ENCODE peak calls at places on chromosomes 5 and 9, in seven cellular contexts. One of them, this sample, is unnamed.

GRCh38 chr5:80238778-80239679 is 16.8 kb downstream of the SERINC5 start:
- DNase-seq in SW480: no peak
- DNase-seq in AG08395: peak; percentile 62
- DNase-seq in activated T-cell treated with anti-CD3 and anti-CD28 coated beads for 1 hour: no peak
- DNase-seq in mesenchymal stem cell: no peak
- DNase-seq in stimulated activated CD4-positive, alpha-beta T cell treated with anti-CD3 and anti-CD28 coated beads, Interleukin-2, amount 100 ng/mL, for 48 hours: no peak
- DNase-seq in stimulated activated naive B cell treated with anti-CD40 and anti-IgM and Interleukin-4, amounts not matched to agents 10 μg/mL and 1 μg/mL and 100 μg/mL, for 72 hours: no peak
- DNase-seq in this sample: no peak

GRCh38 chr5:180990889-180991257 is 2.2 kb downstream of the BTNL3 start:
- DNase-seq in stimulated activated CD4-positive, alpha-beta T cell treated with anti-CD3 and anti-CD28 coated beads, Interleukin-2, amount 100 ng/mL, for 48 hours: no peak
- DNase-seq in stimulated activated naive B cell treated with anti-CD40 and anti-IgM and Interleukin-4, amounts not matched to agents 10 μg/mL and 1 μg/mL and 100 μg/mL, for 72 hours: no peak
- DNase-seq in mesenchymal stem cell: no peak
- DNase-seq in AG08395: no peak
- DNase-seq in SW480: no peak
- DNase-seq in activated T-cell treated with anti-CD3 and anti-CD28 coated beads for 1 hour: no peak
- DNase-seq in this sample: no peak

GRCh38 chr9:134365791-134366222 is 39.6 kb downstream of the RXRA start:
- DNase-seq in activated T-cell treated with anti-CD3 and anti-CD28 coated beads for 1 hour: no peak
- DNase-seq in mesenchymal stem cell: no peak
- DNase-seq in stimulated activated naive B cell treated with anti-CD40 and anti-IgM and Interleukin-4, amounts not matched to agents 10 μg/mL and 1 μg/mL and 100 μg/mL, for 72 hours: no peak
- DNase-seq in SW480: no peak
- DNase-seq in stimulated activated CD4-positive, alpha-beta T cell treated with anti-CD3 and anti-CD28 coated beads, Interleukin-2, amount 100 ng/mL, for 48 hours: no peak
- DNase-seq in AG08395: peak; percentile 81
- DNase-seq in this sample: no peak

GRCh38 chr9:99021512-99021911 is 77.8 kb downstream of the COL15A1 start:
- DNase-seq in AG08395: no peak
- DNase-seq in stimulated activated naive B cell treated with anti-CD40 and anti-IgM and Interleukin-4, amounts not matched to agents 10 μg/mL and 1 μg/mL and 100 μg/mL, for 72 hours: no peak
- DNase-seq in stimulated activated CD4-positive, alpha-beta T cell treated with anti-CD3 and anti-CD28 coated beads, Interleukin-2, amount 100 ng/mL, for 48 hours: no peak
- DNase-seq in activated T-cell treated with anti-CD3 and anti-CD28 coated beads for 1 hour: no peak
- DNase-seq in SW480: no peak
- DNase-seq in mesenchymal stem cell: no peak
- DNase-seq in this sample: no peak

GRCh38 chr9:134135343-134136116 is at the start of gene WDR5:
- DNase-seq in SW480: peak; percentile 90
- DNase-seq in stimulated activated naive B cell treated with anti-CD40 and anti-IgM and Interleukin-4, amounts not matched to agents 10 μg/mL and 1 μg/mL and 100 μg/mL, for 72 hours: peak; percentile 82
- DNase-seq in AG08395: peak; percentile 100
- DNase-seq in mesenchymal stem cell: peak; percentile 88
- DNase-seq in activated T-cell treated with anti-CD3 and anti-CD28 coated beads for 1 hour: peak; percentile 90
- DNase-seq in stimulated activated CD4-positive, alpha-beta T cell treated with anti-CD3 and anti-CD28 coated beads, Interleukin-2, amount 100 ng/mL, for 48 hours: peak; percentile 87
- DNase-seq in this sample: peak; percentile 98

GRCh38 chr9:92654481-92655301 is 15.2 kb downstream of the IPPK start:
- DNase-seq in AG08395: peak; percentile 82
- DNase-seq in SW480: no peak
- DNase-seq in stimulated activated CD4-positive, alpha-beta T cell treated with anti-CD3 and anti-CD28 coated beads, Interleukin-2, amount 100 ng/mL, for 48 hours: no peak
- DNase-seq in activated T-cell treated with anti-CD3 and anti-CD28 coated beads for 1 hour: no peak
- DNase-seq in mesenchymal stem cell: no peak
- DNase-seq in stimulated activated naive B cell treated with anti-CD40 and anti-IgM and Interleukin-4, amounts not matched to agents 10 μg/mL and 1 μg/mL and 100 μg/mL, for 72 hours: no peak
- DNase-seq in this sample: no peak

GRCh38 chr9:112447283-112447761 is 39.3 kb upstream of the KIAA1958 start:
- DNase-seq in activated T-cell treated with anti-CD3 and anti-CD28 coated beads for 1 hour: no peak
- DNase-seq in mesenchymal stem cell: peak; percentile 31
- DNase-seq in stimulated activated CD4-positive, alpha-beta T cell treated with anti-CD3 and anti-CD28 coated beads, Interleukin-2, amount 100 ng/mL, for 48 hours: no peak
- DNase-seq in AG08395: peak; percentile 58
- DNase-seq in SW480: no peak
- DNase-seq in stimulated activated naive B cell treated with anti-CD40 and anti-IgM and Interleukin-4, amounts not matched to agents 10 μg/mL and 1 μg/mL and 100 μg/mL, for 72 hours: no peak
- DNase-seq in this sample: no peak

GRCh38 chr9:14033067-14033466 is 280.9 kb downstream of the NFIB start:
- DNase-seq in stimulated activated naive B cell treated with anti-CD40 and anti-IgM and Interleukin-4, amounts not matched to agents 10 μg/mL and 1 μg/mL and 100 μg/mL, for 72 hours: no peak
- DNase-seq in SW480: no peak
- DNase-seq in activated T-cell treated with anti-CD3 and anti-CD28 coated beads for 1 hour: no peak
- DNase-seq in mesenchymal stem cell: no peak
- DNase-seq in stimulated activated CD4-positive, alpha-beta T cell treated with anti-CD3 and anti-CD28 coated beads, Interleukin-2, amount 100 ng/mL, for 48 hours: no peak
- DNase-seq in AG08395: no peak
- DNase-seq in this sample: no peak

GRCh38 chr5:179268399-179268952 is 76.8 kb downstream of the ADAMTS2 start:
- DNase-seq in activated T-cell treated with anti-CD3 and anti-CD28 coated beads for 1 hour: no peak
- DNase-seq in AG08395: no peak
- DNase-seq in SW480: no peak
- DNase-seq in mesenchymal stem cell: no peak
- DNase-seq in stimulated activated CD4-positive, alpha-beta T cell treated with anti-CD3 and anti-CD28 coated beads, Interleukin-2, amount 100 ng/mL, for 48 hours: no peak
- DNase-seq in stimulated activated naive B cell treated with anti-CD40 and anti-IgM and Interleukin-4, amounts not matched to agents 10 μg/mL and 1 μg/mL and 100 μg/mL, for 72 hours: no peak
- DNase-seq in this sample: no peak

GRCh38 chr5:38379360-38379827 is 121.0 kb downstream of the EGFLAM start:
- DNase-seq in AG08395: no peak
- DNase-seq in stimulated activated naive B cell treated with anti-CD40 and anti-IgM and Interleukin-4, amounts not matched to agents 10 μg/mL and 1 μg/mL and 100 μg/mL, for 72 hours: no peak
- DNase-seq in stimulated activated CD4-positive, alpha-beta T cell treated with anti-CD3 and anti-CD28 coated beads, Interleukin-2, amount 100 ng/mL, for 48 hours: no peak
- DNase-seq in SW480: no peak
- DNase-seq in mesenchymal stem cell: no peak
- DNase-seq in activated T-cell treated with anti-CD3 and anti-CD28 coated beads for 1 hour: no peak
- DNase-seq in this sample: no peak

GRCh38 chr5:19406576-19407365 is 581.2 kb downstream of the CDH18 start:
- DNase-seq in mesenchymal stem cell: no peak
- DNase-seq in AG08395: no peak
- DNase-seq in stimulated activated naive B cell treated with anti-CD40 and anti-IgM and Interleukin-4, amounts not matched to agents 10 μg/mL and 1 μg/mL and 100 μg/mL, for 72 hours: no peak
- DNase-seq in activated T-cell treated with anti-CD3 and anti-CD28 coated beads for 1 hour: no peak
- DNase-seq in SW480: no peak
- DNase-seq in stimulated activated CD4-positive, alpha-beta T cell treated with anti-CD3 and anti-CD28 coated beads, Interleukin-2, amount 100 ng/mL, for 48 hours: no peak
- DNase-seq in this sample: no peak

GRCh38 chr5:139271201-139272027 is 22.1 kb upstream of the MATR3 start:
- DNase-seq in mesenchymal stem cell: peak; percentile 86
- DNase-seq in activated T-cell treated with anti-CD3 and anti-CD28 coated beads for 1 hour: no peak
- DNase-seq in SW480: peak; percentile 84
- DNase-seq in stimulated activated naive B cell treated with anti-CD40 and anti-IgM and Interleukin-4, amounts not matched to agents 10 μg/mL and 1 μg/mL and 100 μg/mL, for 72 hours: no peak
- DNase-seq in AG08395: peak; percentile 17
- DNase-seq in stimulated activated CD4-positive, alpha-beta T cell treated with anti-CD3 and anti-CD28 coated beads, Interleukin-2, amount 100 ng/mL, for 48 hours: no peak
- DNase-seq in this sample: no peak

GRCh38 chr5:10227396-10227795 is 22.3 kb downstream of the ATPSCKMT start:
- DNase-seq in stimulated activated CD4-positive, alpha-beta T cell treated with anti-CD3 and anti-CD28 coated beads, Interleukin-2, amount 100 ng/mL, for 48 hours: no peak
- DNase-seq in AG08395: no peak
- DNase-seq in mesenchymal stem cell: no peak
- DNase-seq in activated T-cell treated with anti-CD3 and anti-CD28 coated beads for 1 hour: no peak
- DNase-seq in SW480: no peak
- DNase-seq in stimulated activated naive B cell treated with anti-CD40 and anti-IgM and Interleukin-4, amounts not matched to agents 10 μg/mL and 1 μg/mL and 100 μg/mL, for 72 hours: no peak
- DNase-seq in this sample: no peak

GRCh38 chr5:68147659-68148058 is 67.9 kb upstream of the PIK3R1 start:
- DNase-seq in activated T-cell treated with anti-CD3 and anti-CD28 coated beads for 1 hour: no peak
- DNase-seq in mesenchymal stem cell: no peak
- DNase-seq in stimulated activated naive B cell treated with anti-CD40 and anti-IgM and Interleukin-4, amounts not matched to agents 10 μg/mL and 1 μg/mL and 100 μg/mL, for 72 hours: no peak
- DNase-seq in stimulated activated CD4-positive, alpha-beta T cell treated with anti-CD3 and anti-CD28 coated beads, Interleukin-2, amount 100 ng/mL, for 48 hours: no peak
- DNase-seq in AG08395: no peak
- DNase-seq in SW480: no peak
- DNase-seq in this sample: no peak

GRCh38 chr9:33748633-33749304 is 46.6 kb upstream of the PRSS3 start:
- DNase-seq in mesenchymal stem cell: no peak
- DNase-seq in activated T-cell treated with anti-CD3 and anti-CD28 coated beads for 1 hour: no peak
- DNase-seq in stimulated activated CD4-positive, alpha-beta T cell treated with anti-CD3 and anti-CD28 coated beads, Interleukin-2, amount 100 ng/mL, for 48 hours: no peak
- DNase-seq in stimulated activated naive B cell treated with anti-CD40 and anti-IgM and Interleukin-4, amounts not matched to agents 10 μg/mL and 1 μg/mL and 100 μg/mL, for 72 hours: no peak
- DNase-seq in SW480: no peak
- DNase-seq in AG08395: no peak
- DNase-seq in this sample: no peak

GRCh38 chr9:36798350-36799065 is 225.8 kb downstream of the MELK start:
- DNase-seq in activated T-cell treated with anti-CD3 and anti-CD28 coated beads for 1 hour: no peak
- DNase-seq in stimulated activated CD4-positive, alpha-beta T cell treated with anti-CD3 and anti-CD28 coated beads, Interleukin-2, amount 100 ng/mL, for 48 hours: no peak
- DNase-seq in SW480: peak; percentile 62
- DNase-seq in stimulated activated naive B cell treated with anti-CD40 and anti-IgM and Interleukin-4, amounts not matched to agents 10 μg/mL and 1 μg/mL and 100 μg/mL, for 72 hours: no peak
- DNase-seq in AG08395: no peak
- DNase-seq in mesenchymal stem cell: no peak
- DNase-seq in this sample: peak; percentile 89

GRCh38 chr9:101791938-101792337 is 53.5 kb upstream of the GRIN3A start:
- DNase-seq in mesenchymal stem cell: no peak
- DNase-seq in activated T-cell treated with anti-CD3 and anti-CD28 coated beads for 1 hour: no peak
- DNase-seq in SW480: peak; percentile 44
- DNase-seq in AG08395: no peak
- DNase-seq in stimulated activated naive B cell treated with anti-CD40 and anti-IgM and Interleukin-4, amounts not matched to agents 10 μg/mL and 1 μg/mL and 100 μg/mL, for 72 hours: no peak
- DNase-seq in stimulated activated CD4-positive, alpha-beta T cell treated with anti-CD3 and anti-CD28 coated beads, Interleukin-2, amount 100 ng/mL, for 48 hours: no peak
- DNase-seq in this sample: peak; percentile 26

GRCh38 chr5:120388016-120388781 is 75.9 kb upstream of the PRR16 start:
- DNase-seq in activated T-cell treated with anti-CD3 and anti-CD28 coated beads for 1 hour: no peak
- DNase-seq in SW480: peak; percentile 23
- DNase-seq in stimulated activated naive B cell treated with anti-CD40 and anti-IgM and Interleukin-4, amounts not matched to agents 10 μg/mL and 1 μg/mL and 100 μg/mL, for 72 hours: no peak
- DNase-seq in stimulated activated CD4-positive, alpha-beta T cell treated with anti-CD3 and anti-CD28 coated beads, Interleukin-2, amount 100 ng/mL, for 48 hours: no peak
- DNase-seq in AG08395: peak; percentile 83
- DNase-seq in mesenchymal stem cell: peak; percentile 94
- DNase-seq in this sample: no peak

GRCh38 chr5:171957591-171958251 is 48.7 kb downstream of the FBXW11 start:
- DNase-seq in stimulated activated CD4-positive, alpha-beta T cell treated with anti-CD3 and anti-CD28 coated beads, Interleukin-2, amount 100 ng/mL, for 48 hours: peak; percentile 52
- DNase-seq in activated T-cell treated with anti-CD3 and anti-CD28 coated beads for 1 hour: no peak
- DNase-seq in SW480: no peak
- DNase-seq in stimulated activated naive B cell treated with anti-CD40 and anti-IgM and Interleukin-4, amounts not matched to agents 10 μg/mL and 1 μg/mL and 100 μg/mL, for 72 hours: peak; percentile 75
- DNase-seq in mesenchymal stem cell: no peak
- DNase-seq in AG08395: no peak
- DNase-seq in this sample: no peak